ENCODE peak calls at places on chromosomes 1 and 21, in nine cellular contexts. D, L, R, G, I, F, T, E and Z are unnamed samples.

GRCh38 chr21:14737922-14738321 is 191.8 kb upstream of the SAMSN1 start:
- DNase-seq in R (peak; percentile 77), I (peak; percentile 74), L (no peak), F (no peak), E (peak; percentile 52), D (peak; percentile 71), T (peak; percentile 1), G (peak; percentile 80), Z (no peak)

GRCh38 chr1:183090386-183091006 is 67.3 kb downstream of the LAMC1 start:
- DNase-seq in D (peak; percentile 89), G (peak; percentile 17), R (no peak), E (no peak), I (no peak), F (no peak), T (no peak), L (peak; percentile 80), Z (no peak)

GRCh38 chr1:21743476-21743875 is 39.5 kb downstream of the USP48 start:
- DNase-seq in D (no peak), E (no peak), T (no peak), L (no peak), I (no peak), R (no peak), F (no peak), G (no peak), Z (no peak)

GRCh38 chr1:234619794-234620247 is 9.8 kb upstream of the IRF2BP2 start:
- DNase-seq in L (no peak), G (peak; percentile 30), E (no peak), F (no peak), I (no peak), D (no peak), R (no peak), T (no peak), Z (no peak)

GRCh38 chr1:206713910-206714312 is 29.2 kb downstream of the MAPKAPK2 start:
- DNase-seq in R (no peak), L (no peak), F (no peak), E (no peak), I (no peak), G (no peak), T (no peak), D (peak; percentile 87), Z (no peak)

GRCh38 chr1:20380175-20380574 is 89.5 kb downstream of the VWA5B1 start:
- DNase-seq in D (no peak), F (no peak), T (no peak), I (no peak), G (no peak), R (no peak), L (no peak), E (no peak), Z (no peak)

GRCh38 chr21:25573409-25574206 is 33.7 kb downstream of the MRPL39 start:
- DNase-seq in I (peak; percentile 92), D (peak; percentile 97), G (peak; percentile 61), E (peak; percentile 98), F (no peak), T (peak; percentile 23), L (no peak), R (peak; percentile 70), Z (no peak)

GRCh38 chr1:40155910-40156309 is 5.3 kb upstream of the RLF start:
- DNase-seq in L (no peak), R (no peak), G (no peak), I (no peak), D (no peak), E (no peak), T (no peak), F (no peak), Z (no peak)

GRCh38 chr1:168092566-168093355 is 44.0 kb downstream of the GPR161 start:
- DNase-seq in F (no peak), L (no peak), I (no peak), G (peak; percentile 12), D (peak; percentile 38), E (no peak), T (no peak), R (peak; percentile 57), Z (no peak)

GRCh38 chr1:75616436-75617433 is 5.8 kb upstream of the SLC44A5 start:
- DNase-seq in L (peak; percentile 57), R (no peak), F (peak; percentile 35), I (no peak), T (no peak), E (peak; percentile 34), D (peak; percentile 20), G (no peak), Z (peak; percentile 85)

GRCh38 chr1:91404151-91405012 is at the start of gene HFM1:
- DNase-seq in E (peak; percentile 52), G (peak; percentile 83), R (no peak), F (peak; percentile 92), T (peak; percentile 43), I (peak; percentile 73), L (peak; percentile 82), D (peak; percentile 71), Z (peak; percentile 92)

GRCh38 chr1:222161676-222162075 is 386.2 kb downstream of the HHIPL2 start:
- DNase-seq in F (no peak), I (no peak), T (no peak), L (no peak), R (no peak), D (peak; percentile 34), G (no peak), E (no peak), Z (no peak)

GRCh38 chr21:16194851-16195251 is 465.1 kb downstream of the USP25 start:
- DNase-seq in D (peak; percentile 49), R (peak; percentile 35), I (peak; percentile 44), G (no peak), T (no peak), F (no peak), L (no peak), E (peak; percentile 43), Z (no peak)

GRCh38 chr21:16195896-16196443 is 466.2 kb downstream of the USP25 start:
- DNase-seq in I (peak; percentile 14), F (no peak), E (no peak), D (peak; percentile 25), G (no peak), L (no peak), T (no peak), R (peak; percentile 14), Z (no peak)

GRCh38 chr21:16195476-16195875 is 465.7 kb downstream of the USP25 start:
- DNase-seq in T (no peak), E (peak; percentile 48), F (no peak), L (no peak), I (peak; percentile 57), G (no peak), R (peak; percentile 46), D (peak; percentile 89), Z (no peak)

GRCh38 chr21:16192900-16193299 is 463.1 kb downstream of the USP25 start:
- DNase-seq in L (no peak), R (peak; percentile 86), G (no peak), E (no peak), I (no peak), F (no peak), T (peak; percentile 23), D (peak; percentile 85), Z (no peak)

GRCh38 chr21:16193758-16194606 is 464.2 kb downstream of the USP25 start:
- DNase-seq in R (peak; percentile 65), I (peak; percentile 82), F (no peak), E (peak; percentile 80), T (peak; percentile 4), G (peak; percentile 80), L (peak; percentile 82), D (peak; percentile 87), Z (no peak)
- TF ChIP-seq CTCF in R (no peak), I (peak; percentile 44), F (no peak), E (peak; percentile 60), T (peak; percentile 30), G (no peak), L (no peak), D (peak; percentile 38), Z (peak; percentile 76)

GRCh38 chr1:63773815-63774616 is at the start of gene ROR1:
- DNase-seq in D (peak; percentile 83), F (peak; percentile 95), G (peak; percentile 21), L (peak; percentile 96), T (peak; percentile 81), R (peak; percentile 85), E (peak; percentile 85), I (peak; percentile 82), Z (peak; percentile 96)
- TF ChIP-seq CTCF in D (peak; percentile 53), F (peak; percentile 43), G (no peak), L (peak; percentile 31), T (peak; percentile 51), R (peak; percentile 57), E (peak; percentile 79), I (peak; percentile 67), Z (peak; percentile 85)

GRCh38 chr21:24514081-24514733 is 1093.1 kb downstream of the MRPL39 start:
- DNase-seq in T (no peak), D (no peak), F (no peak), G (peak; percentile 4), R (peak; percentile 33), E (no peak), L (no peak), I (peak; percentile 57), Z (no peak)
- TF ChIP-seq CTCF in T (no peak), D (peak; percentile 33), F (no peak), G (peak; percentile 17), R (peak; percentile 46), E (peak; percentile 3), L (no peak), I (peak; percentile 75), Z (peak; percentile 76)

GRCh38 chr1:67261646-67262045 is 46.0 kb upstream of the IL12RB2 start:
- DNase-seq in R (no peak), L (no peak), I (no peak), G (peak; percentile 1), D (no peak), E (no peak), T (no peak), F (no peak), Z (no peak)
- TF ChIP-seq CTCF in R (no peak), L (no peak), I (no peak), G (peak; percentile 29), D (peak; percentile 38), E (peak; percentile 63), T (no peak), F (no peak), Z (peak; percentile 43)

GRCh38 chr21:45347048-45347711 is 57.8 kb upstream of the COL18A1 start:
- DNase-seq in R (no peak), F (no peak), T (no peak), L (peak; percentile 82), E (no peak), G (no peak), D (no peak), I (no peak), Z (no peak)
- TF ChIP-seq CTCF in R (no peak), F (no peak), T (no peak), L (no peak), E (no peak), G (no peak), D (no peak), I (no peak), Z (no peak)